ENCODE peak calls at places on chromosomes 6 and 20, in seven cellular contexts. D, Y, G, R, U, P and A are unnamed samples.

GRCh38 chr6:166307082-166307980 is 861 bp downstream of the PRR18 start:
- DNase-seq in D (peak), G (no peak), P (no peak), U (no peak), R (peak), Y (no peak), A (peak)

GRCh38 chr6:36314221-36315014 is 22.3 kb downstream of the BNIP5 start:
- DNase-seq in G (no peak), Y (no peak), D (no peak), U (no peak), R (no peak), P (no peak), A (no peak)

GRCh38 chr6:45212976-45213375 is 115.2 kb upstream of the RUNX2 start:
- DNase-seq in G (no peak), D (no peak), Y (no peak), P (no peak), R (peak), U (no peak), A (no peak)

GRCh38 chr6:3119040-3119723 is 671 bp downstream of the BPHL start:
- DNase-seq in P (no peak), G (no peak), D (no peak), R (no peak), U (no peak), Y (no peak), A (no peak)

GRCh38 chr20:24764825-24765224 is 184.2 kb upstream of the CST7 start:
- DNase-seq in P (peak), R (no peak), U (no peak), D (no peak), G (no peak), Y (no peak), A (no peak)

GRCh38 chr20:52649727-52650126 is 322.4 kb upstream of the TSHZ2 start:
- DNase-seq in R (no peak), P (no peak), G (no peak), D (no peak), U (no peak), Y (no peak), A (no peak)

GRCh38 chr6:107321793-107322192 is 137.6 kb downstream of the PDSS2 start:
- DNase-seq in D (no peak), G (no peak), U (no peak), P (no peak), R (no peak), Y (no peak), A (no peak)

GRCh38 chr6:18241208-18241836 is 23.0 kb downstream of the DEK start:
- DNase-seq in P (no peak), R (no peak), Y (no peak), D (no peak), U (no peak), G (no peak), A (no peak)

GRCh38 chr6:118372413-118372812 is 175.7 kb upstream of the PLN start:
- DNase-seq in R (no peak), P (no peak), U (no peak), G (peak), D (no peak), Y (no peak), A (no peak)

GRCh38 chr6:105484238-105485161 is 81.6 kb upstream of the PREP start:
- DNase-seq in D (no peak), P (no peak), G (no peak), R (peak), Y (no peak), U (no peak), A (peak)

GRCh38 chr6:126804255-126805064 is 314.0 kb upstream of the RSPO3 start:
- DNase-seq in U (no peak), R (peak), P (no peak), Y (no peak), D (peak), G (no peak), A (peak)

GRCh38 chr20:3863317-3863716 is 16.7 kb downstream of the MAVS start:
- DNase-seq in G (no peak), Y (no peak), U (no peak), R (no peak), P (no peak), D (no peak), A (no peak)

GRCh38 chr6:38818691-38819090 is 103.6 kb downstream of the DNAH8 start:
- DNase-seq in Y (no peak), R (no peak), G (no peak), U (no peak), P (no peak), D (no peak), A (no peak)

GRCh38 chr6:111642463-111643158 is 36.9 kb upstream of the TRAF3IP2 start:
- DNase-seq in P (peak), Y (no peak), R (peak), G (peak), U (peak), D (peak), A (peak)

GRCh38 chr6:11245406-11245990 is 13.0 kb upstream of the NEDD9 start:
- DNase-seq in Y (peak), G (no peak), P (no peak), D (no peak), U (no peak), R (no peak), A (no peak)

GRCh38 chr6:38570750-38571149 is 69.0 kb downstream of the BTBD9 start:
- DNase-seq in D (no peak), U (no peak), P (no peak), G (no peak), R (peak), Y (no peak), A (no peak)

GRCh38 chr20:55094353-55094861 is 619.0 kb downstream of the DOK5 start:
- DNase-seq in D (no peak), P (no peak), Y (no peak), U (no peak), R (no peak), G (no peak), A (no peak)

GRCh38 chr6:43687079-43687436 is 533 bp downstream of the MRPS18A start:
- DNase-seq in R (no peak), D (no peak), P (no peak), Y (no peak), U (no peak), G (no peak), A (no peak)

GRCh38 chr20:25574411-25574810 is 10.9 kb downstream of the NINL start:
- DNase-seq in U (no peak), G (no peak), P (no peak), D (peak), R (no peak), Y (no peak), A (no peak)

GRCh38 chr6:45310118-45310788 is 17.9 kb upstream of the RUNX2 start:
- DNase-seq in P (no peak), G (no peak), D (peak), Y (no peak), R (peak), U (no peak), A (no peak)

GRCh38 chr20:58670097-58670496 is 19.0 kb downstream of the STX16 start:
- DNase-seq in Y (no peak), U (no peak), R (no peak), D (no peak), G (no peak), P (no peak), A (no peak)

GRCh38 chr6:109892451-109893435 is 85.4 kb upstream of the GPR6 start:
- DNase-seq in Y (no peak), R (peak), G (no peak), P (no peak), U (no peak), D (no peak), A (no peak)

GRCh38 chr6:24743265-24743943 is 24.4 kb upstream of the C6orf62 start:
- DNase-seq in R (no peak), P (no peak), U (no peak), D (no peak), G (no peak), Y (peak), A (peak)

GRCh38 chr6:97053643-97054411 is 129.3 kb downstream of the KLHL32 start:
- DNase-seq in Y (no peak), U (no peak), R (peak), D (no peak), G (no peak), P (no peak), A (no peak)

GRCh38 chr20:3847419-3847940 is 846 bp downstream of the MAVS start:
- DNase-seq in D (no peak), P (no peak), R (no peak), U (no peak), Y (no peak), G (no peak), A (no peak)

GRCh38 chr20:4038047-4038459 is 22.7 kb upstream of the RNF24 start:
- DNase-seq in Y (peak), G (peak), D (no peak), P (peak), U (peak), R (peak), A (peak)

GRCh38 chr6:148548065-148548748 is 198.6 kb upstream of the UST start:
- DNase-seq in U (no peak), D (no peak), G (peak), Y (peak), P (no peak), R (no peak), A (no peak)

GRCh38 chr20:4082406-4083102 is 67.2 kb upstream of the RNF24 start:
- DNase-seq in D (peak), G (peak), P (peak), U (peak), R (peak), Y (no peak), A (peak)

GRCh38 chr20:37007898-37008649 is 56.6 kb upstream of the SAMHD1 start:
- DNase-seq in R (no peak), D (no peak), U (no peak), Y (no peak), P (no peak), G (no peak), A (peak)

GRCh38 chr20:51750037-51750769 is 18.0 kb downstream of the ATP9A start:
- DNase-seq in U (peak), Y (peak), R (no peak), G (peak), D (no peak), P (peak), A (no peak)

GRCh38 chr6:45677381-45677992 is 299.8 kb upstream of the SUPT3H start:
- DNase-seq in G (peak), U (no peak), D (no peak), P (no peak), R (no peak), Y (no peak), A (peak)

GRCh38 chr6:66068907-66069306 is 361.9 kb upstream of the EYS start:
- DNase-seq in R (no peak), G (no peak), Y (no peak), P (no peak), D (no peak), U (no peak), A (no peak)

GRCh38 chr20:20102163-20102562 is 49.8 kb downstream of the CFAP61 start:
- DNase-seq in Y (no peak), P (no peak), U (no peak), R (no peak), G (no peak), D (no peak), A (no peak)

GRCh38 chr6:164927288-164928040 is 381.9 kb downstream of the C6orf118 start:
- DNase-seq in R (peak), P (peak), D (peak), Y (no peak), G (peak), U (peak), A (peak)

GRCh38 chr6:167130008-167130677 is 7.2 kb downstream of the CCR6 start:
- DNase-seq in D (no peak), R (no peak), Y (no peak), P (no peak), U (no peak), G (no peak), A (peak)

GRCh38 chr6:14713008-14713452 is 532.8 kb upstream of the JARID2 start:
- DNase-seq in U (peak), R (no peak), D (no peak), Y (peak), P (no peak), G (peak), A (no peak)

GRCh38 chr6:170076466-170077165 is 214.3 kb downstream of the DLL1 start:
- DNase-seq in U (no peak), D (no peak), Y (no peak), G (no peak), R (no peak), P (no peak), A (no peak)

GRCh38 chr6:170074907-170075306 is 216.0 kb downstream of the DLL1 start:
- DNase-seq in Y (no peak), P (peak), R (no peak), G (no peak), U (no peak), D (no peak), A (no peak)

GRCh38 chr6:170075659-170076223 is 215.1 kb downstream of the DLL1 start:
- DNase-seq in U (no peak), Y (no peak), G (no peak), R (no peak), D (no peak), P (peak), A (no peak)

GRCh38 chr6:170073846-170074245 is 217.0 kb downstream of the DLL1 start:
- DNase-seq in P (peak), D (no peak), R (no peak), Y (no peak), G (no peak), U (peak), A (no peak)

GRCh38 chr6:170074435-170074834 is 216.4 kb downstream of the DLL1 start:
- DNase-seq in G (no peak), Y (no peak), R (no peak), D (no peak), P (peak), U (peak), A (no peak)
- TF ChIP-seq CTCF in G (no peak), Y (no peak), R (no peak), D (no peak), P (no peak), U (no peak), A (no peak)

GRCh38 chr20:40942015-40942414 is 86.6 kb upstream of the TOP1 start:
- DNase-seq in R (no peak), G (no peak), P (no peak), Y (no peak), U (no peak), D (no peak), A (no peak)

GRCh38 chr20:40933758-40934157 is 94.9 kb upstream of the TOP1 start:
- DNase-seq in R (no peak), U (no peak), D (no peak), P (no peak), G (no peak), Y (no peak), A (no peak)

GRCh38 chr20:40939667-40940066 is 89.0 kb upstream of the TOP1 start:
- DNase-seq in Y (no peak), U (no peak), D (no peak), G (no peak), R (no peak), P (no peak), A (no peak)

GRCh38 chr20:40941023-40941655 is 87.5 kb upstream of the TOP1 start:
- DNase-seq in P (no peak), U (no peak), G (no peak), D (no peak), R (no peak), Y (no peak), A (no peak)

GRCh38 chr20:40938020-40938419 is 90.6 kb upstream of the TOP1 start:
- DNase-seq in G (no peak), D (no peak), P (no peak), R (peak), Y (no peak), U (no peak), A (no peak)
- TF ChIP-seq CTCF in G (no peak), D (no peak), P (no peak), R (peak), Y (no peak), U (no peak), A (no peak)

DNA sequence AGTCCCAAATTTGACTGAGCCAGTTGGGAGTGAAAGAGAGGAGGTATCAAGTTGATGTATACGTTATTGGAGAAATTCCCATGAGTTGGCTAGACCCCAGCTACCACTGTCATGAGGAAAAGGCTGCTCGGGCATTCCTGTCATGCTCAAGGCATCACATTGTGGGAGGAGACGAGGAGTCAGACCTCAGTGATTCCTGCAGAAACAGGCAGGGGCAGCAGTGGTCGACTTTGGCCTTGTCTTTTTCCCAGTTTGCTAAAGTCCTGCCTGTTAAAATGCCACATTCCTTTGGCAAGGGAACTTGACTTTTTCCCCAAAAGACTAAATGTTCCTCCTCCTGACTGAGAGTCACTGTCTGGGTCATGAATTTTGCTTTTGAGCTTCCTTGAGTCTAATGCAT is 295.5 kb upstream of the HS3ST5 start:
- DNase-seq in U (no peak), P (no peak), D (no peak), G (no peak), Y (no peak), R (peak), A (no peak)
- TF ChIP-seq CTCF in U (no peak), P (no peak), D (no peak), G (no peak), Y (no peak), R (peak), A (no peak)

DNA sequence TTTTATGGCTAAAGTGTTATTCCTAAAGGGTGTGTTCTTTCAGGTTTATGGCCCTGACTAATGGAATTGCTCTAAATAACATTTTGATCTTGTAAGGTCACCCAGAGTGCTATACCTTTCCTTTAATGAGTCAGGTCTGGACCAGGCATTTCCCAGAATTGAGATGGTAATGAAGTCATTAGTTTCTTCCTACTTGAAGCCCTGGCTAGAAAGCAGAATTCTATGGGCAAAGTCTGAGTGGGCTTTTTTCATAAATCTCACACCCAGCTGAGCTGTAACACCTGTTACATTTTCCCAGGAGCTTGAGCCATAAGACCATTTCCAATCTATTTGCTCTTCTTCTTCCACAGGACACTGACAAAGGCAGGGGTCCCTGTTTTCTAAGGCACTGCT is 122.0 kb upstream of the ID4 start:
- DNase-seq in Y (no peak), R (peak), U (no peak), D (no peak), G (no peak), P (no peak), A (no peak)
- TF ChIP-seq CTCF in Y (no peak), R (no peak), U (no peak), D (no peak), G (no peak), P (no peak), A (no peak)

GRCh38 chr6:37389857-37390256 is 36.1 kb downstream of the RNF8 start:
- DNase-seq in Y (no peak), P (no peak), G (no peak), R (no peak), U (no peak), D (no peak), A (no peak)

GRCh38 chr6:37388578-37388977 is 34.8 kb downstream of the RNF8 start:
- DNase-seq in Y (no peak), P (no peak), U (no peak), R (no peak), G (no peak), D (no peak), A (no peak)

GRCh38 chr6:37393530-37393929 is 39.5 kb upstream of the CMTR1 start:
- DNase-seq in Y (no peak), D (no peak), P (no peak), U (no peak), G (no peak), R (no peak), A (no peak)

GRCh38 chr6:37396571-37397185 is 36.3 kb upstream of the CMTR1 start:
- DNase-seq in D (no peak), R (no peak), P (no peak), Y (peak), U (no peak), G (no peak), A (no peak)

GRCh38 chr6:37391100-37391499 is 37.3 kb downstream of the RNF8 start:
- DNase-seq in P (no peak), Y (no peak), G (no peak), R (no peak), D (no peak), U (no peak), A (no peak)
- TF ChIP-seq CTCF in P (no peak), Y (no peak), G (no peak), R (no peak), D (no peak), U (no peak), A (no peak)

GRCh38 chr20:31720486-31721407 is 1.9 kb downstream of the BCL2L1 start:
- DNase-seq in G (no peak), P (no peak), Y (no peak), U (no peak), R (peak), D (no peak), A (peak)
- TF ChIP-seq CTCF in G (no peak), P (no peak), Y (no peak), U (no peak), R (no peak), D (no peak), A (peak)

DNA sequence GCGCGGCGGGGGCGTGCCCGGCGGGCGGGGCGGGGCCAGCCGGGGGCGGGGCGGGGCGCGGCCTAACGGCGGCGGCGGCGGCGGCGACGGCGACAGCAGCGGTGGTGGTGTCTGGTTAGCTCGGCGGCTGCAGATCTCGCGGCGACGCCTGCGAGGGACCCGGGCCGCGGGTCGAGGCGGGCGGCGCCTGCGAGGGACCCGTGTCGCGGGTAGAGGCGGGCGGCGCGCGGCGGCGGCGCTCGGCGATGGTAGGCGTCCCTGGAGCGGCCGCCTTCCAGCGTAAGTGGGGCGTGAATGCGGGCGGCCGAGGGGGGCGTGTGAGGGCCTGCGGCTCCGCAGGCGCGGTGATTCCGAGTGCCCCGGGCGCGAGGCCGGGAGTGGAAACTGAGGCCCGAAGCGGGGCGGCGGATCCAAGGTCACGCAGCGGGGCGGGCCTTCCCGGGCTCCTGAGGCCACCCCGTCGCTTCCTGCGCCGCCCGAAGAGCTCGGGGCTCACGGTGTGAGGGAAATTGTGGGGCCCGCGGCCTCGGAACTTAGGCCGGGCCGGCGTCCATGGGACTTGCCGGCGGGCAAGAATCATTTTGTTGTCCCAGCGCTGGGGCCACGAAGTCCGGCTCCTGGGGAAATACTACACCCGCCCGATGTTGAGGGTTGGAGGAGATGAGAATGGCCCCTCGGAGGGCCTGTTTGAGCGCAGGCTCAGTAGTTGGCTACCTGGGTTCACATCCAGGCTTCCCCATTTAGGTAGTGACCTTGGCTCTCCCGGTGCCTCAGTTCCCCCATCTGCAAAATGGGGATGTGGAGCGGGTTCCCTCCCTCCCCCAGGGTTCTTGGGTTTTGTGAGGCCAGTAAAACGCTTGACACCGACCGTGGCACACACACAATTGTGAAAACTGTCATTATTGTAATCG is at the start of gene CBFA2T2:
- DNase-seq in D (no peak), R (no peak), P (peak), U (peak), Y (no peak), G (peak), A (peak)
- TF ChIP-seq CTCF in D (no peak), R (no peak), P (peak), U (no peak), Y (no peak), G (no peak), A (no peak)